ENCODE peak calls at places on chromosomes 7 and 10, in four cellular contexts. B is iPS-NIHi11, T is SJSA1, A is heart left ventricle. O is an unnamed sample.

GRCh38 chr7:69448071-69448470 is 150.2 kb upstream of the AUTS2 start:
- DNase-seq in T (no peak), A (no peak), B (no peak), O (no peak)

GRCh38 chr10:10259013-10259412 is 758.7 kb upstream of the CELF2 start:
- DNase-seq in T (no peak), A (no peak), B (no peak), O (no peak)

GRCh38 chr7:114051871-114052324 is 133.1 kb upstream of the PPP1R3A start:
- DNase-seq in A (no peak), B (no peak), T (no peak), O (no peak)

GRCh38 chr10:63573068-63573697 is 52.0 kb downstream of the REEP3 start:
- DNase-seq in A (no peak), T (no peak), B (no peak), O (no peak)

GRCh38 chr10:3981300-3981699 is 196.3 kb upstream of the KLF6 start:
- DNase-seq in T (no peak), A (no peak), B (no peak), O (no peak)

GRCh38 chr10:91493313-91493712 is 83.2 kb downstream of the HECTD2 start:
- DNase-seq in T (no peak), A (no peak), B (peak), O (no peak)

GRCh38 chr10:110410329-110411046 is 87.2 kb upstream of the DUSP5 start:
- DNase-seq in B (peak), A (no peak), T (peak), O (no peak)

GRCh38 chr7:4797858-4798705 is 22.7 kb downstream of the AP5Z1 start:
- DNase-seq in A (peak), B (peak), T (no peak), O (peak)

GRCh38 chr10:132994811-132995210 is 52.4 kb upstream of the CFAP46 start:
- DNase-seq in A (peak), B (no peak), T (no peak), O (no peak)

GRCh38 chr10:132828681-132829080 is 42.7 kb upstream of the NKX6-2 start:
- DNase-seq in A (no peak), B (no peak), T (no peak), O (no peak)

GRCh38 chr10:130801276-130801675 is 510.2 kb downstream of the TCERG1L start:
- DNase-seq in B (no peak), A (no peak), T (no peak), O (no peak)

GRCh38 chr7:130309986-130310385 is 17.0 kb downstream of the CPA4 start:
- DNase-seq in T (no peak), B (no peak), A (no peak), O (no peak)

GRCh38 chr10:58909881-58910280 is 266.6 kb upstream of the PHYHIPL start:
- DNase-seq in A (no peak), T (no peak), B (no peak), O (no peak)

GRCh38 chr7:148915211-148915610 is 31.1 kb upstream of the EZH2 start:
- DNase-seq in A (no peak), T (no peak), B (no peak), O (no peak)

GRCh38 chr7:95470452-95470851 is 15.3 kb upstream of the ASB4 start:
- DNase-seq in T (no peak), A (no peak), B (peak), O (peak)

GRCh38 chr7:73436031-73436929 is 2.7 kb downstream of the FZD9 start:
- DNase-seq in T (no peak), B (no peak), A (no peak), O (no peak)

GRCh38 chr10:80110986-80111385 is 21.5 kb upstream of the PLAC9 start:
- DNase-seq in T (no peak), A (no peak), B (no peak), O (no peak)

GRCh38 chr7:131026297-131027003 is 292.4 kb upstream of the KLF14 start:
- DNase-seq in B (no peak), T (no peak), A (no peak), O (no peak)

GRCh38 chr7:157136372-157136771 is 2.4 kb upstream of the UBE3C start:
- DNase-seq in B (no peak), A (no peak), T (no peak), O (no peak)

GRCh38 chr7:45922810-45923209 is 1.7 kb upstream of the IGFBP3 start:
- DNase-seq in A (no peak), B (no peak), T (no peak), O (no peak)

GRCh38 chr10:43355749-43356371 is 15.6 kb upstream of the FXYD4 start:
- DNase-seq in A (no peak), B (no peak), T (no peak), O (no peak)

GRCh38 chr10:117007080-117007479 is 2.1 kb upstream of the SHTN1 start:
- DNase-seq in T (no peak), B (no peak), A (no peak), O (no peak)

GRCh38 chr7:101179117-101179779 is 845 bp downstream of the NAT16 start:
- DNase-seq in B (peak), A (no peak), T (no peak), O (no peak)

GRCh38 chr10:127405221-127405620 is 143.9 kb upstream of the NPS start:
- DNase-seq in B (no peak), A (no peak), T (no peak), O (no peak)

GRCh38 chr10:59181668-59182067 is 5.2 kb downstream of the PHYHIPL start:
- DNase-seq in T (no peak), A (no peak), B (peak), O (no peak)

O was measured in ovary.